ENCODE peak calls at places on chromosomes 12 and 14, in nine cellular contexts. L is non-pigmented ciliary epithelial cell; N is fibroblast of pulmonary artery; A is AG04450; U is H54; D is stimulated activated naive CD8-positive, alpha-beta T cell treated with anti-CD3 and anti-CD28 coated beads, Interleukin-15, amount 100 ng/mL, for 72 hours; F is choroid plexus epithelial cell; P is GM03348; X is fibroblast of the conjunctiva. M is an unnamed sample.
A peak's percentile ranks its signal among the peaks of the same experiment; 100 is the strongest.

GRCh38 chr12:132747896-132748295 is 13.7 kb downstream of the ANKLE2 start:
- DNase-seq in F (no peak), A (no peak), L (no peak), X (no peak), P (no peak), N (no peak), U (no peak), D (no peak), M (no peak)

GRCh38 chr12:79333144-79333543 is 357.6 kb downstream of the PAWR start:
- DNase-seq in N (no peak), P (no peak), F (no peak), U (no peak), X (no peak), L (no peak), D (no peak), A (no peak), M (no peak)

GRCh38 chr14:73686901-73687300 is 27.3 kb downstream of the PNMA1 start:
- DNase-seq in X (no peak), D (no peak), U (no peak), P (no peak), F (peak; percentile 81), A (no peak), L (peak; percentile 40), N (peak; percentile 39), M (no peak)

GRCh38 chr12:1073652-1074051 is 82.6 kb downstream of the ERC1 start:
- DNase-seq in N (no peak), L (no peak), D (no peak), X (no peak), U (no peak), F (peak; percentile 46), P (no peak), A (no peak), M (no peak)

GRCh38 chr12:58916891-58917570 is 3.3 kb downstream of the LRIG3 start:
- DNase-seq in A (no peak), L (peak; percentile 50), F (peak; percentile 86), X (peak; percentile 83), P (peak; percentile 35), N (peak; percentile 60), U (no peak), D (no peak), M (no peak)

GRCh38 chr14:97777622-97778021 is 980.4 kb downstream of the VRK1 start:
- DNase-seq in F (no peak), X (no peak), P (no peak), U (no peak), N (no peak), D (peak; percentile 26), L (no peak), A (no peak), M (no peak)

GRCh38 chr14:61355892-61356325 is 34.5 kb downstream of the PRKCH start:
- DNase-seq in L (no peak), A (no peak), X (peak; percentile 5), P (peak; percentile 8), F (peak; percentile 24), D (no peak), N (peak; percentile 96), U (peak; percentile 77), M (no peak)

GRCh38 chr12:11923067-11923466 is 147.7 kb upstream of the BCL2L14 start:
- DNase-seq in D (no peak), X (no peak), P (no peak), A (no peak), L (no peak), U (no peak), N (no peak), F (no peak), M (no peak)

GRCh38 chr12:102903318-102904007 is 13.6 kb downstream of the PAH start:
- DNase-seq in D (no peak), F (no peak), P (no peak), L (no peak), X (no peak), U (no peak), N (no peak), A (no peak), M (peak; percentile 86)

GRCh38 chr12:76927170-76927784 is 48.5 kb upstream of the CSRP2 start:
- DNase-seq in A (no peak), N (peak; percentile 56), X (peak; percentile 22), L (no peak), F (peak; percentile 69), D (peak; percentile 29), U (peak; percentile 7), P (peak; percentile 71), M (no peak)

GRCh38 chr12:89862511-89863331 is 154.1 kb upstream of the ATP2B1 start:
- DNase-seq in A (no peak), D (peak; percentile 43), X (no peak), P (peak; percentile 5), L (no peak), N (no peak), U (no peak), F (peak; percentile 36), M (no peak)

GRCh38 chr12:9760699-9761406 is at the start of gene CD69:
- DNase-seq in L (no peak), P (no peak), F (peak; percentile 9), D (peak; percentile 90), X (no peak), N (no peak), U (no peak), A (no peak), M (no peak)

GRCh38 chr12:49966511-49967041 is 4.9 kb downstream of the AQP5 start:
- DNase-seq in F (no peak), U (no peak), A (no peak), P (no peak), N (no peak), L (no peak), D (no peak), X (no peak), M (no peak)

GRCh38 chr12:40752011-40752410 is 59.8 kb downstream of the CNTN1 start:
- DNase-seq in P (no peak), F (no peak), U (no peak), D (no peak), A (no peak), L (no peak), N (no peak), X (no peak), M (no peak)

GRCh38 chr12:15240898-15241297 is 19.7 kb upstream of the RERG start:
- DNase-seq in D (no peak), P (no peak), A (no peak), L (no peak), X (no peak), U (no peak), N (no peak), F (no peak), M (no peak)

M was measured in NCI-H187 treated with DMSO at 0.1 percent for 48 hours.